ENCODE peak calls at places on chromosomes 2 and 18, in ten cellular contexts. W, O, C, G, T, J, E, K, X and F are unnamed samples.

GRCh38 chr2:52117299-52117698 is 1085.4 kb upstream of the NRXN1 start:
- DNase-seq in E (peak), O (no peak), J (peak), C (no peak), T (no peak), X (peak), W (no peak), G (no peak), K (no peak), F (peak)

GRCh38 chr2:221552282-221552681 is 19.8 kb downstream of the EPHA4 start:
- DNase-seq in E (no peak), G (no peak), W (no peak), K (no peak), J (no peak), X (no peak), O (no peak), T (no peak), C (no peak), F (no peak)

GRCh38 chr2:62292190-62292589 is 96.3 kb downstream of the B3GNT2 start:
- DNase-seq in E (peak), C (no peak), W (no peak), G (no peak), O (peak), X (peak), K (no peak), T (no peak), J (no peak), F (peak)

GRCh38 chr2:24307961-24308360 is 52.4 kb downstream of the ITSN2 start:
- DNase-seq in X (no peak), E (no peak), K (no peak), G (no peak), T (no peak), C (no peak), W (no peak), J (no peak), O (no peak), F (peak)

GRCh38 chr2:43152711-43153627 is 73.4 kb downstream of the ZFP36L2 start:
- DNase-seq in J (no peak), X (no peak), T (no peak), E (no peak), O (no peak), K (no peak), C (no peak), W (no peak), G (no peak), F (no peak)

GRCh38 chr2:217846321-217846743 is 156.5 kb downstream of the TNS1 start:
- DNase-seq in O (no peak), G (no peak), X (no peak), W (no peak), E (no peak), T (no peak), K (peak), C (no peak), J (no peak), F (no peak)

GRCh38 chr2:223053431-223054192 is 1.6 kb downstream of the KCNE4 start:
- DNase-seq in E (no peak), C (peak), J (no peak), O (no peak), K (no peak), X (no peak), W (no peak), T (no peak), G (no peak), F (no peak)

GRCh38 chr18:48713302-48713701 is 174.5 kb downstream of the CTIF start:
- DNase-seq in K (no peak), E (no peak), C (peak), T (no peak), X (peak), O (no peak), J (no peak), W (no peak), G (no peak), F (no peak)

GRCh38 chr2:224268441-224268840 is 133.5 kb downstream of the FAM124B start:
- DNase-seq in E (peak), K (no peak), O (no peak), X (peak), W (no peak), J (peak), G (no peak), T (no peak), C (no peak), F (peak)

GRCh38 chr2:155372969-155373368 is 674.5 kb downstream of the KCNJ3 start:
- DNase-seq in C (no peak), G (no peak), W (no peak), T (peak), K (no peak), O (no peak), E (no peak), X (peak), J (no peak), F (peak)

GRCh38 chr2:141501743-141502142 is 629.1 kb downstream of the LRP1B start:
- DNase-seq in W (no peak), C (no peak), K (no peak), X (no peak), J (no peak), E (no peak), G (no peak), T (no peak), O (no peak), F (no peak)

GRCh38 chr2:168751104-168751768 is 51.2 kb upstream of the NOSTRIN start:
- DNase-seq in K (no peak), T (no peak), G (no peak), C (no peak), X (no peak), E (no peak), J (no peak), W (no peak), O (no peak), F (no peak)

GRCh38 chr2:169512525-169512924 is 3.0 kb downstream of the KLHL41 start:
- DNase-seq in K (no peak), W (no peak), T (no peak), J (no peak), O (no peak), C (no peak), E (no peak), G (no peak), X (no peak), F (peak)

GRCh38 chr2:1641498-1641897 is 102.8 kb downstream of the PXDN start:
- DNase-seq in C (no peak), O (no peak), T (peak), G (no peak), K (no peak), X (peak), J (no peak), W (peak), E (no peak), F (no peak)

GRCh38 chr2:45945182-45945779 is 293.8 kb downstream of the PRKCE start:
- DNase-seq in X (no peak), K (no peak), J (no peak), G (no peak), C (no peak), O (no peak), E (no peak), W (no peak), T (no peak), F (no peak)

GRCh38 chr2:229974271-229974670 is 52.0 kb downstream of the FBXO36 start:
- DNase-seq in W (no peak), K (no peak), J (peak), E (no peak), G (no peak), O (no peak), X (peak), T (no peak), C (peak), F (peak)

GRCh38 chr2:196515041-196515440 is 124.5 kb upstream of the CCDC150 start:
- DNase-seq in X (no peak), C (no peak), E (no peak), J (no peak), W (no peak), O (no peak), K (no peak), G (no peak), T (no peak), F (no peak)

DNA sequence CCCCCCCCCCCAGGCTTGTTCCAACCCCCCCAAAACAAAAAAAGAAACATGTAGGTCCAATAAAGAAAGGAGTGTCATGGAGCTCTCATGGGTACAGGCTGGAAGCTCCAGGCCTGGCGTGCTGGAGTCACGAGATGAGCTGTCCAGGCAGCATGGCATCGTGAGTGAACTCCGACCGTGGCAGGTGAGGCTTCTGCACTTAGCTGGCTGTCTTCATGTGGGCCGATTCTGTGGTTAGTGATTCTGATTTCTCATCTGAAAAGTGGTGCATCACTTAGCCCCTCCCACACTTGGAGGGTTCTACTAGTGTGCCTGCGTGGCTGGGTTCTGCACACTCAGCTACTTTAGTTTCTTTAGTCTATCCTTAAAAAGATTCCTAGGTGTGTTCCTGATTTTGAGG is 126.4 kb upstream of the MGAT5 start:
- DNase-seq in E (no peak), W (no peak), O (no peak), K (no peak), C (no peak), T (no peak), X (no peak), G (no peak), J (no peak), F (no peak)
- H3K4me3 ChIP-seq in E (no peak), W (no peak), O (no peak), K (no peak), C (no peak), T (no peak), X (no peak), G (no peak), J (no peak), F (no peak)

GRCh38 chr2:238162171-238162515 is 3.4 kb downstream of the ERFE start:
- DNase-seq in T (no peak), J (no peak), W (no peak), G (no peak), E (no peak), X (no peak), O (no peak), C (no peak), K (no peak), F (no peak)

GRCh38 chr2:238164906-238165287 is 6.1 kb downstream of the ERFE start:
- DNase-seq in K (no peak), G (no peak), W (no peak), X (no peak), T (no peak), O (no peak), J (no peak), C (no peak), E (no peak), F (no peak)

GRCh38 chr2:238165288-238165921 is 6.6 kb downstream of the ERFE start:
- DNase-seq in G (no peak), J (no peak), X (no peak), C (no peak), O (no peak), E (no peak), T (no peak), W (no peak), K (no peak), F (no peak)

GRCh38 chr2:238162516-238163441 is 4.0 kb downstream of the ERFE start:
- DNase-seq in T (no peak), C (no peak), E (no peak), K (no peak), W (no peak), J (no peak), G (no peak), O (no peak), X (peak), F (no peak)

DNA sequence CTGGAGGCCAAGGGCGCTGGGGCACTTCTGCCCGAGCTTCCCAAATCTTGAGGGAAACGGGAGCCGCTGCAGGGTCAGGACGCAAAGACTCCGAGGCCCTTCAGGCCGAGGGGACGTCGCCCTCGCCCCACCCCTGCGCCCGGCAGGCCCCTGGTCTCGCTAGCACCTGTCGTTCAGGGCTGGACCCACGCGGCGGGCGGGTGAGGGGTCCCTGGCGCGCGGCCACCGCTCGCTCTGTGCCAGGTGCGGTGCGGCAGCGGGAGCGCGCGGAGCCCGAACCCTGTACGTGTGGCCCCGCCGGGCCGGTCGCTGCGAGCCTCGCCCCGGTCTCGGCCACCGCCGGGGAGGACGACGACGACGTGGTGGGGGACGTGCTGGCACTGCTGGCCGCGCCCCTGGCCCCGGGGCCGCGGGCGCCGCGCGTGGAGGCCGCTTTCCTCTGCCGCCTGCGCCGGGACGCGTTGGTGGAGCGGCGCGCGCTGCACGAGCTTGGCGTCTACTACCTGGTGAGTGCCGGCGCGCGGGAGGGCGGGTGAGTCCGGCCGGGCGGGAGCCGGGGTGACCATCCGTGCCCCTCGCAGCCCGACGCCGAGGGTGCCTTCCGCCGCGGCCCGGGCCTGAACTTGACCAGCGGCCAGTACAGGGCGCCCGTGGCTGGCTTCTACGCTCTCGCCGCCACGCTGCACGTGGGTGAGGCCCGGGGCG is 4.9 kb downstream of the ERFE start:
- DNase-seq in E (no peak), O (no peak), K (no peak), X (no peak), C (peak), W (peak), T (no peak), J (no peak), G (no peak), F (no peak)
- H3K4me3 ChIP-seq in E (peak), O (no peak), K (no peak), X (peak), C (no peak), W (peak), T (peak), J (peak), G (no peak), F (peak)

DNA sequence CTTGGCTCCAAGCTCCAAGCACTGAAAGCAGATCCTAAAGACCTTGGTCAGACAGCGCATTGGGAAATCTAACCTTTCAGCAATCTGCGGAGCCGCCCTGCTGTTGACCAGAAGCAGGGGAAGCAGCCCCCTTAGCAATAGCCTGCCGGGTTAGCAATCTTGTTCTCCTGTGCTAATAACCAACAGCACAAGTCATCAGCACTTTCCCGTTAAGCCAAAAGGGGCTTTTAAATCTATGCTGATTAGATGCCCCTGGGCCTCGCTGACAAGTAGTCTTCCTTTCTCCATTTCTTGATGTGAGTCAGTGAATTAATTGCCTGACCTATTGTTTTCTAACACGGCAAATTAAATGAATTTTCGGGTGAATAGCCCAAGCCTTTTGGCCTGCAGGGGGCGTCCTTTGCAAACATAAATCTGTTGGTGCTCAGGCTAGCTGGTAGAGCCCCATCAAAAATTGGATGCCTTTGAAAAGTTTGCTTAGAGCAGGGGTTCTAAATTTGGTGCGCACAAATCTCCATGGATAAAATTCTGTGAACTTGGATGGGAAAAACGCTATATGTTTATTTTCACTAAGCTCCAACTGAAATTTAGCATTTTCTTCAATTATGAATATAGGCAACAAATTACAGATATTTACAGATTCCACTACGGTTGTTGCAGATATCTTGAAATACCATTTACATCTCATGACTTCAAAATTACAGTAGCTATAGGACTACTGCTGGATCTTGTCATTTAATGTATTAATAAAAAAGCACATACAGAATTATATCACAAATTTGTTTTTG is 24.7 kb downstream of the MAIP1 start:
- DNase-seq in K (peak), J (peak), X (peak), T (peak), W (peak), G (peak), C (peak), O (peak), E (no peak), F (peak)
- H3K4me3 ChIP-seq in K (no peak), J (peak), X (no peak), T (no peak), W (peak), G (no peak), C (no peak), O (no peak), E (no peak), F (peak)

GRCh38 chr18:76266226-76266991 is 228.6 kb downstream of the ZNF516 start:
- DNase-seq in W (no peak), E (no peak), X (no peak), T (no peak), G (no peak), K (no peak), J (no peak), O (no peak), C (no peak), F (no peak)
- H3K4me3 ChIP-seq in W (no peak), E (no peak), X (no peak), T (no peak), G (no peak), K (no peak), J (no peak), O (no peak), C (no peak), F (peak)